ENCODE peak calls at places on chromosomes 7 and 10, in nine cellular contexts. One of them, this sample, is unnamed.
A peak's percentile ranks its signal among the peaks of the same experiment; 100 is the strongest.

GRCh38 chr10:17644485-17644964 is 574 bp downstream of the STAM start:
- DNase-seq in tibial artery: no peak
- DNase-seq in HCT116: no peak
- DNase-seq in cardiac fibroblast: peak; percentile 56
- DNase-seq in osteoblast: peak; percentile 2
- DNase-seq in fibroblast of pulmonary artery: peak; percentile 49
- DNase-seq in SK-N-SH: peak; percentile 52
- DNase-seq in BE2C: peak; percentile 30
- DNase-seq in mucosa of descending colon: no peak
- DNase-seq in this sample: no peak

GRCh38 chr7:149638566-149639320 is 134.6 kb downstream of the ZNF467 start:
- DNase-seq in fibroblast of pulmonary artery: no peak
- DNase-seq in SK-N-SH: no peak
- DNase-seq in BE2C: no peak
- DNase-seq in tibial artery: no peak
- DNase-seq in cardiac fibroblast: no peak
- DNase-seq in mucosa of descending colon: no peak
- DNase-seq in osteoblast: no peak
- DNase-seq in HCT116: no peak
- DNase-seq in this sample: no peak

GRCh38 chr10:58706836-58707235 is 194.2 kb downstream of the BICC1 start:
- DNase-seq in HCT116: no peak
- DNase-seq in fibroblast of pulmonary artery: no peak
- DNase-seq in BE2C: no peak
- DNase-seq in mucosa of descending colon: no peak
- DNase-seq in osteoblast: no peak
- DNase-seq in SK-N-SH: no peak
- DNase-seq in cardiac fibroblast: no peak
- DNase-seq in tibial artery: no peak
- DNase-seq in this sample: no peak

GRCh38 chr10:74599676-74600075 is 226.7 kb upstream of the KAT6B start:
- DNase-seq in SK-N-SH: no peak
- DNase-seq in osteoblast: no peak
- DNase-seq in cardiac fibroblast: no peak
- DNase-seq in tibial artery: no peak
- DNase-seq in fibroblast of pulmonary artery: no peak
- DNase-seq in HCT116: no peak
- DNase-seq in mucosa of descending colon: no peak
- DNase-seq in BE2C: no peak
- DNase-seq in this sample: no peak

GRCh38 chr10:97463363-97464132 is 17.6 kb downstream of the ZDHHC16 start:
- DNase-seq in osteoblast: peak; percentile 69
- DNase-seq in BE2C: peak; percentile 49
- DNase-seq in cardiac fibroblast: peak; percentile 69
- DNase-seq in tibial artery: no peak
- DNase-seq in fibroblast of pulmonary artery: peak; percentile 64
- DNase-seq in mucosa of descending colon: no peak
- DNase-seq in HCT116: peak; percentile 40
- DNase-seq in SK-N-SH: peak; percentile 70
- DNase-seq in this sample: peak; percentile 44

GRCh38 chr10:97784200-97784811 is 12.5 kb upstream of the SFRP5 start:
- DNase-seq in osteoblast: peak; percentile 60
- DNase-seq in fibroblast of pulmonary artery: no peak
- DNase-seq in cardiac fibroblast: no peak
- DNase-seq in HCT116: no peak
- DNase-seq in mucosa of descending colon: no peak
- DNase-seq in tibial artery: no peak
- DNase-seq in BE2C: no peak
- DNase-seq in SK-N-SH: no peak
- DNase-seq in this sample: no peak

GRCh38 chr7:137873524-137873923 is 26.8 kb upstream of the DGKI start:
- DNase-seq in BE2C: no peak
- DNase-seq in cardiac fibroblast: peak; percentile 98
- DNase-seq in SK-N-SH: no peak
- DNase-seq in HCT116: no peak
- DNase-seq in mucosa of descending colon: no peak
- DNase-seq in fibroblast of pulmonary artery: peak; percentile 74
- DNase-seq in tibial artery: no peak
- DNase-seq in osteoblast: peak; percentile 87
- DNase-seq in this sample: no peak

GRCh38 chr10:119786117-119786769 is 60.4 kb downstream of the INPP5F start:
- DNase-seq in cardiac fibroblast: peak; percentile 33
- DNase-seq in fibroblast of pulmonary artery: peak; percentile 83
- DNase-seq in mucosa of descending colon: no peak
- DNase-seq in BE2C: no peak
- DNase-seq in osteoblast: peak; percentile 73
- DNase-seq in tibial artery: no peak
- DNase-seq in SK-N-SH: no peak
- DNase-seq in HCT116: no peak
- DNase-seq in this sample: no peak

GRCh38 chr7:99340659-99341058 is 15.0 kb downstream of the ARPC1A start:
- DNase-seq in cardiac fibroblast: no peak
- DNase-seq in mucosa of descending colon: no peak
- DNase-seq in tibial artery: no peak
- DNase-seq in osteoblast: no peak
- DNase-seq in SK-N-SH: no peak
- DNase-seq in fibroblast of pulmonary artery: no peak
- DNase-seq in BE2C: no peak
- DNase-seq in HCT116: no peak
- DNase-seq in this sample: no peak

GRCh38 chr7:1368682-1369571 is 90.3 kb downstream of the MICALL2 start:
- DNase-seq in mucosa of descending colon: peak; percentile 45
- DNase-seq in BE2C: peak; percentile 72
- DNase-seq in cardiac fibroblast: no peak
- DNase-seq in fibroblast of pulmonary artery: no peak
- DNase-seq in osteoblast: no peak
- DNase-seq in SK-N-SH: peak; percentile 98
- DNase-seq in HCT116: peak; percentile 27
- DNase-seq in tibial artery: no peak
- DNase-seq in this sample: no peak

GRCh38 chr10:116118851-116119250 is 154.2 kb downstream of the GFRA1 start:
- DNase-seq in osteoblast: no peak
- DNase-seq in HCT116: no peak
- DNase-seq in fibroblast of pulmonary artery: no peak
- DNase-seq in SK-N-SH: no peak
- DNase-seq in tibial artery: no peak
- DNase-seq in BE2C: no peak
- DNase-seq in mucosa of descending colon: no peak
- DNase-seq in cardiac fibroblast: no peak
- DNase-seq in this sample: no peak

GRCh38 chr10:116122664-116123063 is 150.3 kb downstream of the GFRA1 start:
- DNase-seq in BE2C: no peak
- DNase-seq in tibial artery: no peak
- DNase-seq in SK-N-SH: no peak
- DNase-seq in mucosa of descending colon: no peak
- DNase-seq in fibroblast of pulmonary artery: no peak
- DNase-seq in HCT116: no peak
- DNase-seq in osteoblast: no peak
- DNase-seq in cardiac fibroblast: no peak
- DNase-seq in this sample: no peak

GRCh38 chr10:116124777-116125176 is 148.2 kb downstream of the GFRA1 start:
- DNase-seq in HCT116: no peak
- DNase-seq in mucosa of descending colon: no peak
- DNase-seq in tibial artery: no peak
- DNase-seq in osteoblast: no peak
- DNase-seq in BE2C: no peak
- DNase-seq in cardiac fibroblast: no peak
- DNase-seq in fibroblast of pulmonary artery: no peak
- DNase-seq in SK-N-SH: no peak
- DNase-seq in this sample: no peak

GRCh38 chr10:116122126-116122525 is 150.9 kb downstream of the GFRA1 start:
- DNase-seq in osteoblast: no peak
- DNase-seq in tibial artery: no peak
- DNase-seq in HCT116: no peak
- DNase-seq in mucosa of descending colon: no peak
- DNase-seq in SK-N-SH: no peak
- DNase-seq in cardiac fibroblast: no peak
- DNase-seq in fibroblast of pulmonary artery: no peak
- DNase-seq in BE2C: no peak
- DNase-seq in this sample: no peak

DNA sequence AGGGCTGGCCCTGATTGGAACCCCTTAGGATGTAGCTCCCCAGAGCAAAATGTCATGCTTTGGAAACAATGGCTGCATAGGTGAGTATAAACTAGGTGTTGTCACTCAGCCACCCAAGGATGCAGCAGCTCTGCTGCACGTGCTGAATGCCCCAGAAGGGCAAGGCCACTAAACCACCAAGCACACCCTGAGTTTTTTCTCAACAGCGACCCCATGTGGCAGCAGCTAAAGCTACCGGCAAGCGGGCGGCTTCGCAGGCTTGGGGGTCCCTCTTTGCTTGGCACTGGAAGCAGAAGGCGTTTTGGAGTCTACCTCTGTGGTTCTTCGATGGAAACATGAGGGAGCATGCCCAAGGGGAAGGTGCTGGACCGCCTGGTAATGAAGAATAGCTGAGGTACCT is 152.3 kb downstream of the GFRA1 start:
- DNase-seq in HCT116: no peak
- DNase-seq in tibial artery: no peak
- DNase-seq in SK-N-SH: no peak
- DNase-seq in BE2C: peak; percentile 12
- DNase-seq in mucosa of descending colon: no peak
- DNase-seq in fibroblast of pulmonary artery: no peak
- DNase-seq in osteoblast: peak; percentile 71
- DNase-seq in cardiac fibroblast: no peak
- DNase-seq in this sample: no peak
- TF ChIP-seq CTCF in HCT116: peak; percentile 22
- TF ChIP-seq CTCF in tibial artery: no peak
- TF ChIP-seq CTCF in SK-N-SH: peak; percentile 17
- TF ChIP-seq CTCF in BE2C: peak; percentile 22
- TF ChIP-seq CTCF in mucosa of descending colon: no peak
- TF ChIP-seq CTCF in fibroblast of pulmonary artery: no peak
- TF ChIP-seq CTCF in osteoblast: peak; percentile 18
- TF ChIP-seq CTCF in cardiac fibroblast: no peak
- TF ChIP-seq CTCF in this sample: peak; percentile 20

DNA sequence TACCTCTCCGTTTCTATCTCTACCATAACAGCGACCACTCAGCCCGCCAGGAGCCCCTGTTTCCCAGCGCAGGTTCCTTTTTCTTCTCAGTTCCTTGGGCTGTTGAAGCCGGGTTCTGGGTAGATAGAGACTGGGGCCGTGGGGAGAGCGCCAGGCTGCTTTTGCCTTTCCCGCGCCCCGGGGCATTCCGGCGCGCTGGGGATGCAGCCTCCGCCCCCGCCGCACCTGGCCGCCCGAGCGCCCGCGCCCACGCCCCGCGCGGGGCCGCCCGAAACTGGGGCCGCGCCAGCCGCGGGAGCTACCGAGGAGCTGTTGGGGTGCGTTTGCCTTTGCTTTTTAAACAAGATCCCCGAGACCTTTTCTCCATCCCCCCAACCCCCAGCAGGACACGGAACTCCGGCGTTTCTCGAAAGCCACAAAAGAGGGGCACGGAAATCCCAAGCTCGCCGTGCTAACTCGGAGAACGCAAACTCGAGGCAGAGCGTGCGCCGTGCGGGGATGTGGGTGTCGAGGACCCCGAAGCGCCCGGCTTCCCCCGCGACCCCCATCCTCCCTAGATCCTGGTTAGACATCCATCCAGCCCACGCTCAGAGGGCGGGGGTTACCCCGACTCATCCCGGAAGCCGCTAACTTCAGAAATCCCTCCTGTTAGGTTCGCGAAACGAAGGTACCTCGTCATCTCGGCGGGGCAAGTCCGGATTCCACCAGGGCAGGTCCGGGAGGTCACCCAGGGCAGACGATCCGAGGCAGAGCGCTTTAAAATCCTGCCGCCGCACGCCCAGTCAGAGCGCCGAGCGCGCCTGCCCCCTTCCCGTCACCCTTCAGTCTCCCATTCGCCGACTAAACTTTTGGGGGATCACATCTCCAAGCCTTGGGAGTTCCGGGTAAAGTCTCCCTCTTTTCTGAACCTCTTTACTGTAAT is 1.0 kb downstream of the GRM8 start:
- DNase-seq in mucosa of descending colon: peak; percentile 56
- DNase-seq in osteoblast: peak; percentile 62
- DNase-seq in tibial artery: no peak
- DNase-seq in BE2C: no peak
- DNase-seq in fibroblast of pulmonary artery: no peak
- DNase-seq in HCT116: no peak
- DNase-seq in cardiac fibroblast: no peak
- DNase-seq in SK-N-SH: peak; percentile 70
- DNase-seq in this sample: no peak
- H3K4me3 ChIP-seq in mucosa of descending colon: no peak overlapping the region
- H3K4me3 ChIP-seq in osteoblast: peak overlapping the region; percentile 27
- H3K4me3 ChIP-seq in tibial artery: peak overlapping the region; percentile 61
- H3K4me3 ChIP-seq in BE2C: peak overlapping the region; percentile 78
- H3K4me3 ChIP-seq in fibroblast of pulmonary artery: peak overlapping the region; percentile 70
- H3K4me3 ChIP-seq in HCT116: no peak overlapping the region
- H3K4me3 ChIP-seq in cardiac fibroblast: peak overlapping the region; percentile 69
- H3K4me3 ChIP-seq in SK-N-SH: peak overlapping the region; percentile 69
- H3K4me3 ChIP-seq in this sample: peak overlapping the region; percentile 70

GRCh38 chr7:41256186-41256945 is 446.5 kb downstream of the INHBA start:
- DNase-seq in HCT116: no peak
- DNase-seq in BE2C: no peak
- DNase-seq in tibial artery: no peak
- DNase-seq in mucosa of descending colon: no peak
- DNase-seq in SK-N-SH: no peak
- DNase-seq in cardiac fibroblast: peak; percentile 45
- DNase-seq in osteoblast: no peak
- DNase-seq in fibroblast of pulmonary artery: no peak
- DNase-seq in this sample: no peak
- TF ChIP-seq CTCF in HCT116: no peak
- TF ChIP-seq CTCF in BE2C: no peak
- TF ChIP-seq CTCF in tibial artery: no peak
- TF ChIP-seq CTCF in mucosa of descending colon: no peak
- TF ChIP-seq CTCF in SK-N-SH: no peak
- TF ChIP-seq CTCF in cardiac fibroblast: no peak
- TF ChIP-seq CTCF in osteoblast: no peak
- TF ChIP-seq CTCF in fibroblast of pulmonary artery: no peak
- TF ChIP-seq CTCF in this sample: no peak

GRCh38 chr10:10872035-10872673 is 145.5 kb upstream of the CELF2 start:
- DNase-seq in HCT116: no peak
- DNase-seq in SK-N-SH: no peak
- DNase-seq in fibroblast of pulmonary artery: peak; percentile 99
- DNase-seq in mucosa of descending colon: no peak
- DNase-seq in BE2C: no peak
- DNase-seq in osteoblast: peak; percentile 52
- DNase-seq in cardiac fibroblast: peak; percentile 95
- DNase-seq in tibial artery: no peak
- DNase-seq in this sample: peak; percentile 65

GRCh38 chr10:10871312-10871711 is 146.4 kb upstream of the CELF2 start:
- DNase-seq in SK-N-SH: no peak
- DNase-seq in osteoblast: no peak
- DNase-seq in mucosa of descending colon: no peak
- DNase-seq in cardiac fibroblast: no peak
- DNase-seq in fibroblast of pulmonary artery: no peak
- DNase-seq in tibial artery: no peak
- DNase-seq in HCT116: no peak
- DNase-seq in BE2C: no peak
- DNase-seq in this sample: no peak

GRCh38 chr10:10873289-10873688 is 144.4 kb upstream of the CELF2 start:
- DNase-seq in mucosa of descending colon: no peak
- DNase-seq in SK-N-SH: no peak
- DNase-seq in osteoblast: no peak
- DNase-seq in tibial artery: no peak
- DNase-seq in fibroblast of pulmonary artery: peak; percentile 58
- DNase-seq in BE2C: no peak
- DNase-seq in cardiac fibroblast: peak; percentile 23
- DNase-seq in HCT116: no peak
- DNase-seq in this sample: no peak

GRCh38 chr10:10873915-10874314 is 143.8 kb upstream of the CELF2 start:
- DNase-seq in tibial artery: no peak
- DNase-seq in mucosa of descending colon: no peak
- DNase-seq in cardiac fibroblast: no peak
- DNase-seq in fibroblast of pulmonary artery: no peak
- DNase-seq in SK-N-SH: no peak
- DNase-seq in BE2C: no peak
- DNase-seq in osteoblast: no peak
- DNase-seq in HCT116: no peak
- DNase-seq in this sample: no peak

GRCh38 chr10:10872706-10873276 is 144.9 kb upstream of the CELF2 start:
- DNase-seq in osteoblast: no peak
- DNase-seq in fibroblast of pulmonary artery: peak; percentile 46
- DNase-seq in cardiac fibroblast: peak; percentile 35
- DNase-seq in BE2C: no peak
- DNase-seq in SK-N-SH: no peak
- DNase-seq in mucosa of descending colon: no peak
- DNase-seq in HCT116: no peak
- DNase-seq in tibial artery: no peak
- DNase-seq in this sample: no peak
- H3K4me3 ChIP-seq in osteoblast: no peak overlapping the region
- H3K4me3 ChIP-seq in fibroblast of pulmonary artery: no peak overlapping the region
- H3K4me3 ChIP-seq in cardiac fibroblast: no peak overlapping the region
- H3K4me3 ChIP-seq in BE2C: no peak overlapping the region
- H3K4me3 ChIP-seq in SK-N-SH: no peak overlapping the region
- H3K4me3 ChIP-seq in mucosa of descending colon: no peak overlapping the region
- H3K4me3 ChIP-seq in HCT116: no peak overlapping the region
- H3K4me3 ChIP-seq in tibial artery: no peak overlapping the region
- H3K4me3 ChIP-seq in this sample: no peak overlapping the region